ENCODE peak calls at places on chromosomes 7 and 10, in four cellular contexts. K is HepG2, C is GM12878, Q is K562. D is an unnamed sample.

GRCh38 chr7:79876769-79877362 is 257.8 kb upstream of the GNAI1 start:
- DNase-seq in Q (no peak), C (no peak), K (no peak), D (no peak)

GRCh38 chr10:47021850-47022249 is 110.6 kb downstream of the PTPN20 start:
- DNase-seq in Q (no peak), C (no peak), K (no peak), D (no peak)

GRCh38 chr7:17830206-17830605 is 110.1 kb downstream of the SNX13 start:
- DNase-seq in C (no peak), Q (no peak), K (no peak), D (no peak)

GRCh38 chr7:108066486-108066885 is 63.5 kb upstream of the LAMB1 start:
- DNase-seq in Q (no peak), K (peak; percentile 38), C (no peak), D (no peak)

GRCh38 chr7:117630501-117630900 is 150.7 kb downstream of the CFTR start:
- DNase-seq in Q (no peak), K (no peak), C (no peak), D (peak; percentile 22)

GRCh38 chr10:70174058-70174741 is 3.9 kb upstream of the SAR1A start:
- DNase-seq in Q (no peak), K (peak; percentile 79), C (no peak), D (no peak)

GRCh38 chr10:33612551-33612950 is 278.1 kb upstream of the NRP1 start:
- DNase-seq in Q (no peak), C (no peak), K (no peak), D (no peak)

GRCh38 chr10:88848499-88848898 is 3.1 kb downstream of the ANKRD22 start:
- DNase-seq in Q (no peak), K (no peak), C (no peak), D (no peak)

GRCh38 chr10:18793951-18794350 is 134.7 kb downstream of the ARL5B start:
- DNase-seq in K (peak; percentile 4), Q (no peak), C (no peak), D (peak; percentile 54)
- TF ChIP-seq CREB1 in K (no peak), Q (no peak), C (no peak), D (no peak)

DNA sequence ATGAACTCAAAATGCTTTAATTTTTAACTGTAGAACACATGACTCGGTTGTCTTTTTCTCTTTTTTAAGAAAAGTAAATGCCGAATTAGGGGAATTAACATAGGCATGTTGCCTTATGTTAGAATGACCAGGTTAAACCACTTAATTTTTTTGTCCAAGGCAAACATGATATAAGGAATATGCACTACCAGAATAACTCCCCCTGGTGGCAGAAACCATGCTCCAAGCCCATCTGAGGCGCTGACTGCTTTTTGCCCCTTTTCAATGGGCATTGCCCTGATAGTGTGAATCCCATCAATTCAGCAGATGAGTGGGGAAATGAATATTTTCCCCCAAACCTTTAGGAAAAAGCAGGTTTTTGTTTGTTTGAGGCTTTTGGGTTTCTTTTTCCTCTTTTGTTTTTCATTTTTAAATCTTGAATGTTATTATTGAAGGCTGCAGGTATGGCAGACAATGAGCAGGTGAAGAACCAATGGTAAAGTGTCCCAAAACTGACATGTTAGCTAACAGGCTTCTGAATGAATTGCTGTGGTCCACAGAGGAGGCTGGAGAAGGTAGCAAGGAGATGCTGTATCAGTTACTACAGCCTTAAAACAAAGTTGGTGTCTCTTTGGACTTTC is 284.3 kb downstream of the SORCS3 start:
- DNase-seq in C (no peak), K (peak; percentile 25), Q (peak; percentile 12), D (peak; percentile 80)
- TF ChIP-seq JUNB in C (no peak), K (no peak), Q (no peak), D (no peak)

GRCh38 chr10:110016957-110017514 is 9.3 kb downstream of the ADD3 start:
- DNase-seq in C (no peak), Q (no peak), K (no peak), D (no peak)
- H3K4me1 ChIP-seq in C (peaks cover 12% of the 10 kb centered on the region), Q (peaks cover 3% of the 10 kb centered on the region), K (peaks cover 23% of the 10 kb centered on the region), D (peaks cover 40% of the 10 kb centered on the region)

GRCh38 chr10:48976208-48976607 is 36.6 kb upstream of the LRRC18 start:
- DNase-seq in K (peak; percentile 6), Q (peak; percentile 32), C (no peak), D (peak; percentile 34)
- TF ChIP-seq CREB1 in K (no peak), Q (no peak), C (no peak), D (no peak)

DNA sequence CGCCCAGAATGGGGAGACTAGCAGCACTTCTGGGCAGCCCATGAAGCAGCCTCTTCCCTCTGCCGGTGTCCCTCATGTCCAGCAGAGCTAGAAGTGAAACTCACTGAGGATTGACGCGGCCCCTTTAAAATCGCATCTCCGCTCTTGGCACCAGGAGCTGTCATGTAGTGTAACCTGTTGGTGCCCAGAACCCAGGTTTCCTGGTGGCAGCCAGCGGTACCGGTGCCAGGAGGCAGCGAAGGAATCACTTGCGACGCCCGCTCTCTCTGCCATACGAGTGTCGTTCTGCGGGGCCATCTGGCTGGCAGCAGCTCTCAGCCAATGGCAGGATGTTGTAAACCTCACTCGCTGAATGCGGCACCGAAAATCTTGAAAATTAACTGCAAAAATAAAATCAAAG is 82.7 kb downstream of the CUX1 start:
- DNase-seq in Q (no peak), K (no peak), C (no peak), D (no peak)
- TF ChIP-seq JUNB in Q (no peak), K (no peak), C (no peak), D (no peak)

DNA sequence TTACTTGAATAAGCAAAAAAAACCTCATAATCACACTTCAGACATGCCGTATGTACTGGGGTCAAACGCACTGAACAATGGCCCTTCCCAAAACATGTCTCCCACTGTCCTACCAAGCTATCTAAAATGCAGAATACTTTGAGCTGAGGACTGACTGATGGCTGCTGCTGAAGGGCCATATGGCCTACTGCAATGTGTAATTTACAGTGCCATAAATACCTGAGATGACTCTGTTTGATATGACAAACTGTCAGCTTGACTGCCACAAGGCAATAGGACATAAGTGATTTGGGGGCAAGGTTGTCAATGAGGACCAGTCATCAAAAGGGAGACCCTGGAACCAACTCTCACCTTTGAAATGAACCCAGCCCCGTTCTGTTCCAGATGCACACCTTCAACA is 187.4 kb upstream of the FRMD4A start:
- DNase-seq in K (no peak), C (no peak), Q (no peak), D (no peak)
- H3K4me1 ChIP-seq in K (no peaks in the 10 kb centered on the region), C (no peaks in the 10 kb centered on the region), Q (no peaks in the 10 kb centered on the region), D (peaks cover 19% of the 10 kb centered on the region)

DNA sequence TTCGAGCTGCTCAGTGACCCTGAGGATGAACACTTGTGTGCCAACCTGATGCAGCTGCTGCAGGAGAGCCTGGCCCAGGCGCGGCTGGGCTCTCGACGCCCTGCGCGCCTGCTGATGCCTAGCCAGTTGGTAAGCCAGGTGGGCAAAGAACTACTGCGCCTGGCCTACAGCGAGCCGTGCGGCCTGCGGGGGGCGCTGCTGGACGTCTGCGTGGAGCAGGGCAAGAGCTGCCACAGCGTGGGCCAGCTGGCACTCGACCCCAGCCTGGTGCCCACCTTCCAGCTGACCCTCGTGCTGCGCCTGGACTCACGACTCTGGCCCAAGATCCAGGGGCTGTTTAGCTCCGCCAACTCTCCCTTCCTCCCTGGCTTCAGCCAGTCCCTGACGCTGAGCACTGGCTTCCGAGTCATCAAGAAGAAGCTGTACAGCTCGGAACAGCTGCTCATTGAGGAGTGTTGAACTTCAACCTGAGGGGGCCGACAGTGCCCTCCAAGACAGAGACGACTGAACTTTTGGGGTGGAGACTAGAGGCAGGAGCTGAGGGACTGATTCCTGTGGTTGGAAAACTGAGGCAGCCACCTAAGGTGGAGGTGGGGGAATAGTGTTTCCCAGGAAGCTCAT is 1.1 kb downstream of the DDIT4 start:
- DNase-seq in C (no peak), Q (peak; percentile 66), K (no peak), D (peak; percentile 77)
- TF ChIP-seq CREB1 in C (no peak), Q (no peak), K (no peak), D (no peak)

DNA sequence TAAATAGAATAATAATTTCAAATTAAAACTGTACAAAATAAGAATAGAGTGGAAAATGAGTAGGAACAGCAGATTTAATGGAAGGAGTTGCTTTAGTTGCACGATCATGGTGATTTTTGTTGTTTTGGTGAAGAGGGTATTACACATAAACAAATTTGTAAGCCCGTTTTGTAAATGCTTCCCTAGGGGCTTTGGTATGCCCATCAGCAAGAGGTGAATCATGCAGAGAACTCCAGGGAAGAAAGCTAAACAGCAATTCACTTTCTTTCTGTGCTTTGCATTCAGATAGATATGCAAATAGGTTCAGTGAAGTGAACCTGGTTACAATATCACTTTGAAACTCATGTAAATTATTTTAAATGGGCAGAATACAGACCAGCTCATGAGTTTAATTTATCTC is 422.2 kb upstream of the MTPN start:
- DNase-seq in C (no peak), Q (no peak), K (no peak), D (peak; percentile 64)
- TF ChIP-seq JUNB in C (no peak), Q (no peak), K (no peak), D (no peak)

GRCh38 chr7:37118029-37118428 is 330.6 kb downstream of the ELMO1 start:
- DNase-seq in Q (no peak), K (no peak), C (no peak), D (no peak)
- H3K4me1 ChIP-seq in Q (no peaks in the 10 kb centered on the region), K (peaks cover 5% of the 10 kb centered on the region), C (no peaks in the 10 kb centered on the region), D (peaks cover 4% of the 10 kb centered on the region)

DNA sequence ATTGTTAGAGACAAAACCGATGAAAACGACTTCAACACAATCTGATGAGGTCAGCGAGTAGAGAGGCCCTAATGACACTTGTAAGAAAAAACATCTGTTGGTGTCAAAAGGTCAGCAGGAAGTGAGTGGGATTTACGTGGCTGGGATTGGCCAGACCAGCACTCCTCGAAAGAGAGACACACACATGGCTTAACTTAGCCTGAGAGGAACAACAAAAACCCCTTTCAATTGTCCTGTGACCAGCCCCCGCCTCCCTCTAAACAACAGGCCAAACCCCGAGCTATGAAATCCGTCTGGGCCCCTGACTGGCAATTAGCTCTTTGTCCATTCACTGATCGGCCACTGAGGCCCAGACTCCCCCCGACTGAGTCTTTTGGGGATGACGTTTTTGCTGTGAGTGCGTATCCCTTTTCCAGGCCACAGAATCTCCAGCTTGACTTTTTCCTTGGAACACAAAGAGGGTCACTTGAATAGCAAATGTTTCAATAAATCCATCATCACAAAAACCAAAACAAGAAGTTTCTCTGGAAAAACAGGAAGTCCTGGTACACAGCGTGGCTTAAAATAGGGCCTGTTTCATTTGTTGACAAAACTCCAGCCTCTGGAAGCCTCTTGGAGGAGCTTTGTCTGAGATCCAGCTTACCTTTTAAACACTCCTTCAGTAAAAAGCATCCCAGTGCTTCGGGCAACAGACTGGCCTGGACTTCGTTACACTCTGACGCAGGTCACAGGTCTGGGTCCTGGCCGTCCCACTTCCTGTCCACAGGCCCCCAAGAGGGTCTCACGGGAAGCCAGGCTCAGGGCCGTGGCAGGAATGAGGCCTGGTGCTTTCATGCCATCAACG is 103.0 kb downstream of the CTBP2 start:
- DNase-seq in C (no peak), Q (peak; percentile 8), K (no peak), D (no peak)
- TF ChIP-seq CREB1 in C (peak; percentile 21), Q (no peak), K (no peak), D (no peak)

D was measured in GM23338.